ENCODE peak calls at places on chromosome 13, in five cellular contexts. J is breast epithelium, B is BE2C, U is tibial nerve, M is upper lobe of right lung. Z is an unnamed sample. For H3K4me1, the result is how much of the 10 kb centered on the place peaks cover.

GRCh38 chr13:97352815-97353214 is 81.2 kb upstream of the RAP2A start:
- DNase-seq in M (no peak), J (no peak), U (no peak), B (no peak), Z (peak)

GRCh38 chr13:48504606-48505369 is 28.1 kb downstream of the RCBTB2 start:
- DNase-seq in J (no peak), M (no peak), B (no peak), U (no peak), Z (no peak)

GRCh38 chr13:21427741-21428140 is 31.4 kb downstream of the ZDHHC20 start:
- DNase-seq in U (no peak), J (no peak), B (no peak), M (no peak), Z (no peak)

GRCh38 chr13:32178763-32179162 is 136.4 kb downstream of the ZAR1L start:
- DNase-seq in M (no peak), U (no peak), B (no peak), J (no peak), Z (no peak)

GRCh38 chr13:22144806-22145205 is 473.9 kb downstream of the FGF9 start:
- DNase-seq in B (no peak), U (no peak), J (no peak), M (no peak), Z (no peak)

GRCh38 chr13:102825921-102826706 is 19.7 kb upstream of the ERCC5 start:
- DNase-seq in M (no peak), U (no peak), J (no peak), B (no peak), Z (peak)

GRCh38 chr13:49532593-49532992 is 36.8 kb downstream of the PHF11 start:
- DNase-seq in J (no peak), M (no peak), U (no peak), B (no peak), Z (no peak)

GRCh38 chr13:101514695-101515275 is 62.3 kb downstream of the ITGBL1 start:
- DNase-seq in B (peak), M (no peak), U (peak), J (no peak), Z (no peak)

GRCh38 chr13:36880961-36881360 is 39.1 kb downstream of the SMAD9 start:
- DNase-seq in J (no peak), B (no peak), U (no peak), M (no peak), Z (no peak)

DNA sequence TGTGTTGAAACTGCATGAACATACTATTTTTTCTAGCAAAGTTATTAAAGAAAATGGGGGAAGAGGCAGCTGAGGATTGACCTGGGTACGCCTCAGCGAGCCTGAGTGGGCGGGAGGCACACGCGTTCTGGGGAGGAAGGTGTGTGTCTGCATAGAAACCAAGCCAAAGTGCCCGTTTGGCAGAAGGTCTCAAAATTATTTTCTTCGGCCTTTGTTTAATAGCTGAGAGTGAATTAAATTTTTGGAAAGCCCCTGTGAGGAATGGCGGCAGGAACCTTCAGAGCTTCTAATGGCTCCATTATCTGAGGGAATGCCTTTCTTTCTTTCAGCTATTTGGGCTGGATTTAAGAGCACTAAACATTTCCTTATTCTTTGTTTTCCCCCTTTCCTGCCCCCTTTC is 5.2 kb downstream of the ZIC2 start:
- DNase-seq in B (no peak), M (no peak), U (no peak), J (no peak), Z (peak)
- H3K4me1 ChIP-seq in B (under half), M (under half), U (under half), J (under half), Z (under half)

GRCh38 chr13:40565282-40566148 is 100.9 kb downstream of the FOXO1 start:
- DNase-seq in J (no peak), U (no peak), B (no peak), M (no peak), Z (peak)

GRCh38 chr13:40559915-40560314 is 106.5 kb downstream of the FOXO1 start:
- DNase-seq in M (no peak), U (no peak), J (no peak), B (no peak), Z (no peak)

GRCh38 chr13:40564342-40564997 is 102.0 kb downstream of the FOXO1 start:
- DNase-seq in M (no peak), U (no peak), B (no peak), J (no peak), Z (no peak)

GRCh38 chr13:40563350-40564125 is 102.9 kb downstream of the FOXO1 start:
- DNase-seq in B (no peak), U (no peak), J (no peak), M (no peak), Z (peak)

DNA sequence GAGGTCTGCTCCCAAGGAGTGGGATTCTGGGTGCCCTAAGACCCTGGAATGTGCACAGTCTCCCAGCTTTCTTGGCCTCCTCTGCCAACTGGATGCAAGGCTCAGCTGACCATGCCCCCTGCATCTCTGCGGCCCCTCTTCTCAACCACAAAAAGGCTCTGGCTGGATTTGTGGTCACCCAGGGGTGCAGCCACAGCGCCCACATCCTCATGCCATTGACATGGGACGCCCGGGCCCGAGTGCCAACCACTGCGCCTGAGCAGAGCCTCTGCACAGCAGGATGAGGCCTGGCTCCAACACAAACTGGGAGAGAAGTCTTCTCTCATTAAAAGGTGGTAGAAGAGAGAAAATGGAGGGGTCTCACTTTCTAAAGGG is 103.5 kb downstream of the FOXO1 start:
- DNase-seq in M (no peak), J (no peak), U (no peak), B (no peak), Z (no peak)
- H3K4me1 ChIP-seq in M (under half), J (under half), U (under half), B (under half), Z (under half)

GRCh38 chr13:27442071-27442647 is 8.2 kb downstream of the MTIF3 start:
- DNase-seq in J (no peak), M (no peak), U (no peak), B (no peak), Z (peak)
- H3K4me1 ChIP-seq in J (under half), M (under half), U (under half), B (under half), Z (under half)

GRCh38 chr13:23344923-23345322 is 88.6 kb downstream of the SACS start:
- DNase-seq in J (no peak), B (no peak), M (no peak), U (no peak), Z (no peak)
- H3K4me1 ChIP-seq in J (under half), B (under half), M (under half), U (under half), Z (under half)

DNA sequence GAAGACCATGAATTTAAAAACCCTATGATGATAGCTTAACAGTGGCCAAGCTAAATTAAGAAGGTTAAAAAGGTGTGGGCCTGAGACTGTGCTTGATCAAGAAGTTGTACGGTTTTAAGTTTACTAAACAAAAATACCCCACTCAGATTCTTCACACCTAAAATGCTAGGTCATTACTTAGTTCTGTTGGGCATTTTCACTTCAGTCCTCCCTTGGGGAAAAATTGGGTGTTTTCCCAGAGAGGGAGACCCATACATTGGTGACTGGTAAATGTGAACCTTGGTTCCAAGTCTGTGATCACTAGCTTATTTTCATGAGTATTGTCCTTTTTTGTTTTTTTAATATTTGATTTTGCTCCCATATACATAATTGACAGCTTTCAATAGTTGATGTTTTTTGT is 44.4 kb downstream of the MTUS2 start:
- DNase-seq in U (no peak), M (no peak), J (no peak), B (no peak), Z (no peak)
- H3K4me1 ChIP-seq in U (under half), M (under half), J (under half), B (under half), Z (under half)

GRCh38 chr13:90943961-90944360 is 403.5 kb upstream of the MIR17HG start:
- DNase-seq in U (no peak), M (no peak), J (no peak), B (no peak), Z (no peak)
- H3K4me1 ChIP-seq in U (under half), M (under half), J (under half), B (under half), Z (under half)

DNA sequence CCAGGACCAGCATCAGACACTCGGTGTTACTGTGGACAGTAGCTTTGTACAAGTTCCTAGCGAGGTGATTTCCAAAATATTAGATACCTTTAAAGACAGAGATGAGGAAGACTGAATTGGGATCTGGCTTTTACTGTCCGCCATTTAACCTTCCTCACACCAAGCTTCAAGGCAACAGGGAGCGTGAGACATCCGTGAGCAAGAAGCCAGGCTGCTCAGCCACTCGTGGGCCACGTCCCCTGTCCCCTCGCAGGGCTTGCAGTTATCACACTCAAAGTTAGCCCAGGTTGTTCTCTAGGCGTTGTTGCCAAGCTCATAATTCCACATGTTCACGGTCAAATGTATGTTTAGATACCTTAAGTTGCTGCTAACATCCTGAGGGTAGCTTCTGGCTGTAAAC is 102.9 kb downstream of the COL4A2 start:
- DNase-seq in M (no peak), B (no peak), J (no peak), U (no peak), Z (no peak)
- H3K4me1 ChIP-seq in M (under half), B (under half), J (under half), U (half or more), Z (under half)

DNA sequence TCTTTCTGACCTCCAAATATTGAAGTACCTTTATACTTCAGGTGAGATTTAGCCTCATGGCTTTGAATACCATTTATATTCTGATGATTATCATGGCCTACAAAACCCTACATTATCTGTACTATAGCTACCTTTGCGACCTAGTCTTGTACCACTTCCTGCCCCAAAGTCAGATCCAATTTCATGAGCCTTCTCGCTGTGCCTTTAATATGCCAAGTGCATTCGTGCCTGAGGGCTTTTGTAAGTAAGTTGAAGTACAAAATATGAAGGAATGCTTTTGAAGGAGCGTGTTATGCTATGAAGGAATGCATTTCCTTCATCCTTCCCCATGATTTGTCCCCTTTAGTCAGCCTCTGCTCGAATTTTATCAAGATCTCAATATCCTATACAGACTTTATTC is 9.3 kb upstream of the RASL11A start:
- DNase-seq in U (no peak), J (no peak), B (no peak), M (no peak), Z (no peak)
- H3K4me1 ChIP-seq in U (under half), J (under half), B (under half), M (under half), Z (under half)